ENCODE peak calls at places on chromosomes 3 and 15, in four cellular contexts. P is OCI-LY7, F is MM.1S, W is HCT116. B is an unnamed sample.

GRCh38 chr15:88267720-88268119 is 11.2 kb upstream of the NTRK3 start:
- DNase-seq in F (no peak), W (no peak), P (no peak), B (no peak)

GRCh38 chr3:158278187-158278586 is 168.3 kb downstream of the RSRC1 start:
- DNase-seq in W (no peak), F (no peak), P (no peak), B (no peak)

GRCh38 chr15:67549736-67550135 is 7.2 kb downstream of the MAP2K5 start:
- DNase-seq in P (no peak), W (no peak), F (no peak), B (no peak)

GRCh38 chr15:47184003-47184404 is 533.3 kb upstream of the SEMA6D start:
- DNase-seq in P (no peak), F (peak; percentile 58), W (no peak), B (no peak)

GRCh38 chr3:190122198-190122771 is 1.6 kb upstream of the P3H2 start:
- DNase-seq in W (no peak), P (no peak), F (no peak), B (no peak)

GRCh38 chr3:184688251-184688851 is 23.5 kb downstream of the MAGEF1 start:
- DNase-seq in W (no peak), F (no peak), P (no peak), B (no peak)

GRCh38 chr3:138625707-138626365 is 17.3 kb downstream of the FAIM start:
- DNase-seq in F (peak; percentile 18), P (no peak), W (no peak), B (no peak)

GRCh38 chr15:74795961-74796625 is 14.2 kb downstream of the CSK start:
- DNase-seq in W (no peak), F (no peak), P (no peak), B (no peak)

GRCh38 chr15:34610388-34610787 is 26.9 kb upstream of the GOLGA8B start:
- DNase-seq in P (peak; percentile 11), W (peak; percentile 6), F (peak; percentile 44), B (no peak)

GRCh38 chr3:13509816-13510192 is 29.7 kb downstream of the HDAC11 start:
- DNase-seq in P (no peak), F (no peak), W (no peak), B (no peak)

GRCh38 chr3:54225841-54226528 is 103.6 kb downstream of the CACNA2D3 start:
- DNase-seq in F (no peak), P (no peak), W (no peak), B (no peak)

GRCh38 chr3:32297366-32297765 is 58.9 kb downstream of the CMTM8 start:
- DNase-seq in W (no peak), F (no peak), P (no peak), B (peak; percentile 39)

GRCh38 chr3:32411442-32411841 is 19.8 kb downstream of the CMTM7 start:
- DNase-seq in P (no peak), F (no peak), W (no peak), B (no peak)

GRCh38 chr3:11568503-11569155 is 75.1 kb downstream of the VGLL4 start:
- DNase-seq in P (no peak), F (no peak), W (peak; percentile 59), B (no peak)

GRCh38 chr15:40960151-40960885 is 7.0 kb downstream of the CHAC1 start:
- DNase-seq in P (no peak), F (no peak), W (no peak), B (no peak)

GRCh38 chr15:40064231-40064894 is 25.4 kb upstream of the SRP14 start:
- DNase-seq in W (no peak), P (peak; percentile 81), F (peak; percentile 77), B (no peak)

GRCh38 chr3:128726691-128727031 is 678 bp downstream of the RAB7A start:
- DNase-seq in P (peak; percentile 34), W (no peak), F (peak; percentile 21), B (peak; percentile 39)

GRCh38 chr15:63599401-63600000 is 2.3 kb downstream of the FBXL22 start:
- DNase-seq in P (peak; percentile 53), W (no peak), F (peak; percentile 65), B (no peak)

GRCh38 chr3:197854596-197855343 is 63.7 kb downstream of the LRCH3 start:
- DNase-seq in F (no peak), P (no peak), W (peak; percentile 4), B (no peak)

GRCh38 chr15:98018761-98019351 is 58.4 kb downstream of the ARRDC4 start:
- DNase-seq in W (no peak), F (no peak), P (no peak), B (no peak)

GRCh38 chr3:16496408-16497222 is 16.9 kb downstream of the RFTN1 start:
- DNase-seq in W (no peak), P (no peak), F (no peak), B (no peak)

GRCh38 chr3:25410703-25411102 is 17.4 kb upstream of the RARB start:
- DNase-seq in P (no peak), W (no peak), F (no peak), B (no peak)

GRCh38 chr3:113606539-113607218 is 74.3 kb downstream of the SIDT1 start:
- DNase-seq in W (no peak), P (peak; percentile 89), F (peak; percentile 94), B (peak; percentile 86)

GRCh38 chr3:126127904-126128303 is 44.0 kb upstream of the SLC41A3 start:
- DNase-seq in P (no peak), F (no peak), W (no peak), B (no peak)

GRCh38 chr3:132029182-132029902 is 5.5 kb downstream of the CPNE4 start:
- DNase-seq in P (peak; percentile 63), F (peak; percentile 68), W (peak; percentile 69), B (peak; percentile 76)

GRCh38 chr3:19947549-19948071 is 713 bp downstream of the RAB5A start:
- DNase-seq in F (peak; percentile 65), W (peak; percentile 18), P (peak; percentile 42), B (peak; percentile 44)

GRCh38 chr3:50494136-50494535 is 9.3 kb downstream of the CACNA2D2 start:
- DNase-seq in P (no peak), F (no peak), W (no peak), B (no peak)

GRCh38 chr15:80186066-80186465 is 33.3 kb downstream of the FAH start:
- DNase-seq in W (no peak), P (no peak), F (no peak), B (no peak)

GRCh38 chr3:16461463-16462245 is 51.8 kb downstream of the RFTN1 start:
- DNase-seq in P (no peak), W (no peak), F (no peak), B (no peak)

GRCh38 chr15:60324706-60325438 is 72.9 kb downstream of the ANXA2 start:
- DNase-seq in P (no peak), F (no peak), W (no peak), B (no peak)

GRCh38 chr15:67253517-67254237 is 784 bp downstream of the AAGAB start:
- DNase-seq in P (no peak), W (no peak), F (no peak), B (peak; percentile 11)

GRCh38 chr15:25790003-25790660 is 73.0 kb downstream of the ATP10A start:
- DNase-seq in P (peak; percentile 34), W (no peak), F (no peak), B (no peak)
- TF ChIP-seq CTCF in P (peak; percentile 12), W (no peak), F (no peak), B (no peak)

GRCh38 chr3:111594205-111594604 is 941 bp downstream of the ZBED2 start:
- DNase-seq in P (no peak), F (no peak), W (no peak), B (no peak)
- H3K4me2 ChIP-seq in P (no peak overlapping the region), F (no peak overlapping the region), W (peak overlapping the region; percentile 67), B (no peak overlapping the region)

GRCh38 chr3:99817437-99818240 is at the start of gene CMSS1:
- DNase-seq in P (peak; percentile 90), W (peak; percentile 83), F (peak; percentile 92), B (peak; percentile 86)
- TF ChIP-seq CTCF in P (peak; percentile 33), W (no peak), F (peak; percentile 33), B (no peak)

GRCh38 chr3:195899701-195900425 is 8.5 kb downstream of the TNK2 start:
- DNase-seq in P (no peak), F (no peak), W (no peak), B (no peak)

GRCh38 chr3:195895900-195896360 is 12.4 kb downstream of the TNK2 start:
- DNase-seq in P (peak; percentile 79), W (no peak), F (peak; percentile 83), B (peak; percentile 72)

GRCh38 chr3:195896361-195897080 is 11.8 kb downstream of the TNK2 start:
- DNase-seq in P (peak; percentile 19), W (no peak), F (no peak), B (no peak)

GRCh38 chr3:195897081-195897852 is 11.1 kb downstream of the TNK2 start:
- DNase-seq in P (no peak), W (no peak), F (no peak), B (no peak)

DNA sequence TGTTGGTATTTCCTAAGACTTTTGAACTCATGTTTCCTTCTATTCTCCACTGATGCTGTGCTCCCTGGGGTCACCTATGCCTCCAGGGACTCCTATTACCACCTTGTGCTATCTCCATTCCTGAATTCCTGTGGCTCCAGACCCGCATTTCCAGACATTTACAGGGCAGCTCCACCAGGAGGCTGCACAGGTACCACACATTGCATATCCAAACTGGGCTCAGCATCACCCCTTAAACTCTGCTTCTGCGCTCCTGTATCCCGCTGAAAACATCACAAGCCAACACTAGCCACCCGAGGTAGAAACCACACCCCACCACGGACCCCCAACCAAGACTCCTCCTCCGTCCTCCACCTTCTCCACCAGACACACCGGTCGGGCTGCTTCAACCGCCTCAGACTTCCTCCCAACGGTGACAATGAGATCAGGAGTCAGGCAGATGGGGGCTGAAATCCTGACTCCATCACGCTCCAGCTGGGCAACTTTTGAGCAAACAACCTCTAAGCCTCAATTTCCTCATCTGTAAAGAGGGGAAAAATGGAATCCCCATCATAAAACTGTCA is 10.4 kb downstream of the TNK2 start:
- DNase-seq in W (no peak), P (no peak), F (no peak), B (no peak)
- H3K4me2 ChIP-seq in W (peak overlapping the region; percentile 33), P (no peak overlapping the region), F (no peak overlapping the region), B (no peak overlapping the region)

GRCh38 chr3:83523470-83524073 is 1435.2 kb upstream of the CADM2 start:
- DNase-seq in F (peak; percentile 52), W (no peak), P (peak; percentile 57), B (peak; percentile 62)
- TF ChIP-seq CTCF in F (peak; percentile 69), W (no peak), P (peak; percentile 81), B (peak; percentile 75)

GRCh38 chr15:72536506-72536905 is 62.4 kb downstream of the ARIH1 start:
- DNase-seq in F (no peak), P (no peak), W (no peak), B (peak; percentile 14)
- H3K4me2 ChIP-seq in F (no peak overlapping the region), P (no peak overlapping the region), W (no peak overlapping the region), B (peak overlapping the region; percentile 48)

GRCh38 chr3:69787436-69788168 is 48.3 kb downstream of the MITF start:
- DNase-seq in P (no peak), W (no peak), F (no peak), B (no peak)

GRCh38 chr3:69791111-69791510 is 51.8 kb downstream of the MITF start:
- DNase-seq in P (no peak), W (no peak), F (no peak), B (no peak)

GRCh38 chr3:69786854-69787253 is 47.6 kb downstream of the MITF start:
- DNase-seq in W (no peak), P (no peak), F (no peak), B (no peak)

DNA sequence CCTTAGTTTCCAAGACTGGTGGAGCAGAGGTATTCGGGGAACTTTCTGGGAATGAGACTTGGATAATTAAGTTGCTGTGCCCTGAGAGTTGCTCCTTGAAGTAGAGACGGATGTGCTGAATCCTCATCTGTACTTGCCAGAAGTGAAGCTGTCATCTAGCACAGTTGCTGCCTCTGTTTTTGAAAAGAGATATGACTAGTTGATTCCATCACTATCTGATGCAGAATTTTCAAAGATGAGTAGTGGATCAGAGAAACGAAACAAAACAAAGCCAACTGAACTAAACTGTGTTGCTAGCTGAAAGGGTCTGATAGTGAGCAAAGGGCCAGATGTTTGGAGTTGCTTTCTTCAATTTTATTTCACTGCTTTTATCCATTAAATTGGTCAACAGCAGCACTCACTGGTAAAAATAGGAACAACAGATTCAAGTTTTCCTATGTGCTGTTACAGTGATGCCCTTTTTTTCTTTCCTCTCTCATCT is 52.7 kb downstream of the MITF start:
- DNase-seq in P (no peak), F (no peak), W (no peak), B (no peak)
- TF ChIP-seq CTCF in P (no peak), F (peak; percentile 25), W (no peak), B (no peak)

B was measured in DND-41.